ENCODE peak calls at places on chromosome 18, in seven cellular contexts. L is right cardiac atrium, X is fibroblast of lung, C is upper lobe of left lung, U is AG04450, S is hepatocyte, Q is endodermal cell. P is an unnamed sample.

GRCh38 chr18:45619062-45619825 is 4.0 kb downstream of the SLC14A2 start:
- DNase-seq in L (peak), X (no peak), C (no peak), U (no peak), S (peak), Q (no peak), P (peak)

GRCh38 chr18:76518543-76519155 is 23.6 kb upstream of the ZNF516 start:
- DNase-seq in L (peak), X (peak), C (peak), U (no peak), S (peak), Q (peak), P (peak)

GRCh38 chr18:29301048-29301447 is 1124.1 kb upstream of the CDH2 start:
- DNase-seq in L (no peak), X (no peak), C (no peak), U (no peak), S (no peak), Q (no peak), P (no peak)

GRCh38 chr18:58900015-58900649 is 35.5 kb downstream of the ZNF532 start:
- DNase-seq in L (no peak), X (no peak), C (no peak), U (no peak), S (no peak), Q (no peak), P (no peak)

GRCh38 chr18:13269599-13270011 is 51.0 kb downstream of the LDLRAD4 start:
- DNase-seq in L (peak), X (peak), C (peak), U (no peak), S (peak), Q (no peak), P (peak)

GRCh38 chr18:59820663-59821062 is 79.1 kb upstream of the PMAIP1 start:
- DNase-seq in L (no peak), X (no peak), C (no peak), U (no peak), S (no peak), Q (no peak), P (no peak)

GRCh38 chr18:68466714-68467113 is 248.2 kb downstream of the TMX3 start:
- DNase-seq in L (no peak), X (no peak), C (no peak), U (no peak), S (no peak), Q (no peak), P (no peak)

GRCh38 chr18:49172246-49172645 is 221.5 kb upstream of the SMAD7 start:
- DNase-seq in L (no peak), X (no peak), C (no peak), U (no peak), S (no peak), Q (no peak), P (no peak)

DNA sequence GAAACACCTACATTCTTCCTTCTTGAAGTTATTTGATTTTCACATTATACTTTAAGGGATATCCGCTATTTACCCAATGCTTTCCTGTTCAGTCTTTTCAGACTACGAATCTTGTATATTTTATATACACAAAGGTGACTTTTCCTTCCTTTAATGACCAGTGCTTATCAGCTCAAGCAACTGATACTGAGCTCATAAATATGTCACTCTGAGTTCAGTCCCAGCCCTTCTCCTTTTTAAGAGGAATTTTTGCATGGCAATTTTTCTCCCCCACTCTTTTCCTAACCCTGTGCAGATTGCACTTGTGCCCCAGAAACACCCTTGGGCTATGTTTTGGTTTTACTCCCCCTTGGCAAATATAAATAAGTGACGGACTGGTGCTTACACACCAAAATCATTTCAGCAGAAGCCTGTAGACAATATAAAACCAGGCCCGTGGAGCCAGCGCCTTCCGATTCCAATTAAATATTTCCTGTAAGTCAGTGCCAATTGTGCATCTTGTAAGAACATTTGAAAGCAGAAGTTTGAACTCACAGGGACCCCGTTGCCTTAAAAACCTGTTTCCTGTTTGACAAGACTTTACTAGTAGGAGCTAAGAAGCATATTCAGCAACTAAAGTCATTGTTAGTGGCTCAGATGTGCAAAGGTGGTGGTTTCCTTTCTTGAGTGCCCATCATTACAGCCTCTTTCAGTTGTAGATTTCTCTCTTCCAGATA is 66.3 kb upstream of the GATA6 start:
- DNase-seq in L (no peak), X (no peak), C (no peak), U (no peak), S (no peak), Q (no peak), P (no peak)
- H3K27ac ChIP-seq in L (no peak), X (no peak), C (no peak), U (no peak), S (peak), Q (no peak), P (no peak)

DNA sequence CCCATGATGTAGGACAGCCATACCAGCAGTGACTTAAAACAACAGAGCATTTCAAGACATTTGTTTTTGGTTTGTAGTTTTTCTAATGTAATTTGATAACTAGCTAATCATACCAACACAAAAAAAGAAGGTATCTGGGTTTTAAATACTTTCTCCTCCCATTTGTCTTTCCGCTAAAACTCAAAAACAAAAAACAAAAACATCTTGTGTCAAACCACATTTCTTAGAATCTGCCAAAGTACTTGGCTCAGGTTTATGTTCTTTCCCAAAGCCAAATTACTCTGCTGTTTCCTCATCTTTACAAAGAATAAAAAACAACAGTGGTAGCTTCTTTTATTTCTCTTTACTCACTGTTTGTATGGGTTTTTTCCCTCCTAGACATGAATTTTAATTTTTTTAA is 71.5 kb downstream of the GREB1L start:
- DNase-seq in L (no peak), X (peak), C (no peak), U (no peak), S (no peak), Q (no peak), P (no peak)
- H3K4me3 ChIP-seq in L (no peak), X (no peak), C (no peak), U (no peak), S (no peak), Q (no peak), P (no peak)

DNA sequence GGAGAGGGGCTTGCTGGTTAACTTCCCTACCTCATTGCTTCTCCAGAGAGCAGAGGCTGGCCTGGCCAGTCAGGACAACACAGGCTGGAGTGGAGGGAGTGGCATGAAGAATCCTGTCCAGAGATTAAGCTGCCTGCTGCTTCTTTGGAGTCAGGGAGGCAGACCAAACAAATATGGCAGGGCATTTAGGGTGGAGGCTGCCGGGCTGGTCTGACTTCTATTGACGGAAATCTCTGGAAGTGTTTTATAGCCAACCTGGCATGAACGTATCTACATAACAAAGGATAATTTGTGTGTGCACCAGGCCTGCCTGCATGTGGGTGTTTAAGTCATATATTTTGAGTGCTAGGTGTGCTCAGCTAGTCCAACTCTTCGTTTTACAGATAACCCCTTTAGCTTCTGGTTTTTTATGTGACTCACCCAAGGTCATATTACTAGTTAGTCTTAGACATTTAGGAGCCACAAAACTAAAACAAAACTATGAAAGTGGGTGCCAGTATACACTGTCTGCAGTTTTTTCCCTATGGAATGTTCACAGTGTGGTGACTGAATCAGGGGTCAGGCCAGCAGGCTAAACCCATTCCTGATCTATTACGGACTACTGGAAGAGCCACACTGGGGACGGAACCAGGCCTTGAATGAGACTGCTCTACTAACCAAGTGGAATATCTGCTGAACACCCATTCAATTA is 5.5 kb downstream of the NPC1 start:
- DNase-seq in L (no peak), X (peak), C (no peak), U (peak), S (no peak), Q (no peak), P (no peak)
- H3K27ac ChIP-seq in L (no peak), X (no peak), C (peak), U (no peak), S (peak), Q (no peak), P (no peak)

GRCh38 chr18:10439898-10440297 is 14.5 kb upstream of the APCDD1 start:
- DNase-seq in L (no peak), X (no peak), C (peak), U (no peak), S (no peak), Q (no peak), P (no peak)
- H3K4me3 ChIP-seq in L (no peak), X (no peak), C (no peak), U (no peak), S (no peak), Q (no peak), P (no peak)

GRCh38 chr18:63253018-63253417 is 66.6 kb downstream of the BCL2 start:
- DNase-seq in L (no peak), X (no peak), C (no peak), U (no peak), S (no peak), Q (no peak), P (no peak)
- H3K27ac ChIP-seq in L (no peak), X (no peak), C (peak), U (no peak), S (peak), Q (no peak), P (no peak)

P was measured in kidney.